ENCODE peak calls at places on chromosome 15, in ten cellular contexts. P, E, R, D, X, I, T, N, G and Q are unnamed samples.

GRCh38 chr15:52679232-52680040 is at the start of gene ATOSA:
- DNase-seq in P (peak; percentile 97), E (peak; percentile 93), R (peak; percentile 90), D (peak; percentile 95), X (peak; percentile 71), I (peak; percentile 90), T (peak; percentile 82), N (peak; percentile 88), G (peak; percentile 90), Q (peak; percentile 79)

GRCh38 chr15:83565553-83566159 is 88.3 kb upstream of the ADAMTSL3 start:
- DNase-seq in P (no peak), E (no peak), R (peak; percentile 30), D (peak; percentile 87), X (no peak), I (no peak), T (peak; percentile 23), N (no peak), G (peak; percentile 21), Q (no peak)

GRCh38 chr15:79035111-79035601 is 55.4 kb downstream of the RASGRF1 start:
- DNase-seq in P (no peak), E (no peak), R (no peak), D (peak; percentile 71), X (no peak), I (no peak), T (peak; percentile 42), N (no peak), G (no peak), Q (no peak)

GRCh38 chr15:40047413-40048154 is 8.6 kb upstream of the SRP14 start:
- DNase-seq in P (peak; percentile 82), E (peak; percentile 69), R (no peak), D (no peak), X (no peak), I (peak; percentile 53), T (peak; percentile 83), N (peak; percentile 32), G (peak; percentile 70), Q (no peak)

GRCh38 chr15:79283252-79284048 is 928 bp downstream of the ANKRD34C start:
- DNase-seq in P (no peak), E (peak; percentile 45), R (no peak), D (peak; percentile 89), X (no peak), I (peak; percentile 14), T (peak; percentile 5), N (no peak), G (peak; percentile 34), Q (no peak)

GRCh38 chr15:92091155-92091734 is 237.7 kb downstream of the SLCO3A1 start:
- DNase-seq in P (peak; percentile 65), E (no peak), R (peak; percentile 18), D (peak; percentile 94), X (no peak), I (no peak), T (peak; percentile 39), N (no peak), G (peak; percentile 25), Q (no peak)

GRCh38 chr15:86555114-86555513 is 475.4 kb downstream of the AGBL1 start:
- DNase-seq in P (no peak), E (no peak), R (no peak), D (no peak), X (no peak), I (no peak), T (no peak), N (no peak), G (no peak), Q (no peak)

GRCh38 chr15:60798821-60799220 is 319.9 kb upstream of the ICE2 start:
- DNase-seq in P (no peak), E (no peak), R (no peak), D (no peak), X (no peak), I (no peak), T (peak; percentile 54), N (no peak), G (no peak), Q (no peak)

GRCh38 chr15:60781211-60781713 is 302.3 kb upstream of the ICE2 start:
- DNase-seq in P (no peak), E (peak; percentile 33), R (no peak), D (peak; percentile 37), X (no peak), I (no peak), T (no peak), N (no peak), G (no peak), Q (no peak)

GRCh38 chr15:34038023-34038403 is 991 bp downstream of the AVEN start:
- DNase-seq in P (no peak), E (no peak), R (peak; percentile 11), D (no peak), X (no peak), I (no peak), T (no peak), N (no peak), G (peak; percentile 46), Q (no peak)

GRCh38 chr15:92770641-92771040 is 115.1 kb upstream of the FAM174B start:
- DNase-seq in P (no peak), E (no peak), R (no peak), D (no peak), X (no peak), I (no peak), T (no peak), N (no peak), G (no peak), Q (no peak)

GRCh38 chr15:38696120-38696727 is 131.6 kb upstream of the RASGRP1 start:
- DNase-seq in P (peak; percentile 83), E (no peak), R (no peak), D (no peak), X (no peak), I (peak; percentile 63), T (no peak), N (peak; percentile 52), G (no peak), Q (no peak)

GRCh38 chr15:33581032-33581431 is 270.3 kb downstream of the RYR3 start:
- DNase-seq in P (no peak), E (no peak), R (no peak), D (no peak), X (no peak), I (no peak), T (peak; percentile 94), N (no peak), G (no peak), Q (no peak)

GRCh38 chr15:49190586-49190985 is 20.5 kb downstream of the GALK2 start:
- DNase-seq in P (no peak), E (no peak), R (no peak), D (no peak), X (no peak), I (no peak), T (no peak), N (no peak), G (no peak), Q (no peak)

GRCh38 chr15:72599855-72600464 is 54.5 kb upstream of the GOLGA6B start:
- DNase-seq in P (peak; percentile 50), E (no peak), R (peak; percentile 48), D (peak; percentile 67), X (no peak), I (peak; percentile 30), T (peak; percentile 25), N (no peak), G (peak; percentile 56), Q (no peak)

GRCh38 chr15:28094732-28095521 is 4.2 kb downstream of the OCA2 start:
- DNase-seq in P (peak; percentile 86), E (no peak), R (no peak), D (peak; percentile 63), X (no peak), I (peak; percentile 49), T (no peak), N (peak; percentile 22), G (no peak), Q (no peak)

GRCh38 chr15:66692808-66693596 is 9.0 kb upstream of the SMAD6 start:
- DNase-seq in P (no peak), E (no peak), R (no peak), D (no peak), X (no peak), I (no peak), T (peak; percentile 40), N (no peak), G (no peak), Q (no peak)

GRCh38 chr15:25169318-25169717 is 214.5 kb downstream of the SNRPN start:
- DNase-seq in P (peak; percentile 40), E (peak; percentile 8), R (no peak), D (no peak), X (no peak), I (no peak), T (no peak), N (no peak), G (no peak), Q (no peak)

GRCh38 chr15:69883306-69883705 is 214.4 kb downstream of the TLE3 start:
- DNase-seq in P (no peak), E (no peak), R (no peak), D (no peak), X (no peak), I (no peak), T (no peak), N (no peak), G (no peak), Q (no peak)
- H3K4me1 ChIP-seq in P (peaks cover 2% of the 10 kb centered on the region), E (no peaks in the 10 kb centered on the region), R (no peaks in the 10 kb centered on the region), D (no peaks in the 10 kb centered on the region), X (no peaks in the 10 kb centered on the region), I (no peaks in the 10 kb centered on the region), T (no peaks in the 10 kb centered on the region), N (no peaks in the 10 kb centered on the region), G (no peaks in the 10 kb centered on the region), Q (no peaks in the 10 kb centered on the region)

DNA sequence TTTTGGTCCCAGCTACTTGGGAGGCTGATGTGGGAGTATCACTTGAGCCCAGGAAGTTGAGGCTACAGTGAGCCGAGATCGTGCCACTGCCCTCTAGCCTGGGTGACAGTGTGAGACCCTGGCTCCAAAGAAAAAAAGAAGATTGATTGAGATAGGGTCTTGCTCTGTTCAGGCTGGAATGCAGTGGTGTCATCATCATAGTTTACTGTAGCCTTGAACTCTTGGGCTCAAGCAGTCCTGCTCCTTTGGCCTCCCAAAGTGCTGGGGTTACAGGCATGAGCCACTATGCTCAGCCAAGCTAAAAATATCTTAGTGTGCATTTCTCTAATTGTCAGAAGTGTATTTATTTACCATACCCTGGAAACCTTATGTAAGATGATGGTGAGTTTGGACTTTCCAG is 43.9 kb downstream of the IGF1R start:
- DNase-seq in P (no peak), E (no peak), R (no peak), D (no peak), X (no peak), I (no peak), T (no peak), N (no peak), G (no peak), Q (no peak)
- H3K4me1 ChIP-seq in P (no peaks in the 10 kb centered on the region), E (peaks cover 15% of the 10 kb centered on the region), R (no peaks in the 10 kb centered on the region), D (peaks cover 95% of the 10 kb centered on the region), X (peaks cover 10% of the 10 kb centered on the region), I (peaks cover 34% of the 10 kb centered on the region), T (no peaks in the 10 kb centered on the region), N (peaks cover 16% of the 10 kb centered on the region), G (no peaks in the 10 kb centered on the region), Q (peaks cover 17% of the 10 kb centered on the region)

DNA sequence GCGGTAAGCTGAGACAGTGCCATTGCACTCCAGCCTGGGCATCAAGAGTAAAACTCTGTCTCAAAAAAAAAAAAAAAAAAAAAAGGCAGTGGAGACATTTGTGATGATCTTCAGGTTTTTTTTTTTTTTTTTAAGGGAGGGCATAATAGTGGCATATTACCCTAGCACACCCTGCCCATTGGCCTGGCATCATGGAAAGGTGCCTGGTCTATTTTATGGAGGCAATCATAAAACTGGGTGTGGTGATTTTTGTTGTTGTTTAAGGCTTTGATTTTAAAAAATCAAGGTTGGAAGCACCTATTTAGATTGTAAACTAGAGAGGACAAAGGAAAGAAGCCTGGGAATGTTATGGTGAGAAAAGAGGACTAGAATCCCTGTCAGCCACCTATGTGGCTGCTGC is 6.0 kb downstream of the IQGAP1 start:
- DNase-seq in P (no peak), E (no peak), R (no peak), D (no peak), X (no peak), I (no peak), T (no peak), N (no peak), G (no peak), Q (no peak)
- H3K4me1 ChIP-seq in P (peaks cover 9% of the 10 kb centered on the region), E (peaks cover 37% of the 10 kb centered on the region), R (no peaks in the 10 kb centered on the region), D (peaks cover 70% of the 10 kb centered on the region), X (peaks cover 36% of the 10 kb centered on the region), I (peaks cover 54% of the 10 kb centered on the region), T (peaks cover 14% of the 10 kb centered on the region), N (peaks cover 53% of the 10 kb centered on the region), G (peaks cover 31% of the 10 kb centered on the region), Q (peaks cover 83% of the 10 kb centered on the region)

GRCh38 chr15:31439328-31439727 is 112.7 kb downstream of the KLF13 start:
- DNase-seq in P (peak; percentile 78), E (no peak), R (no peak), D (peak; percentile 66), X (no peak), I (no peak), T (no peak), N (no peak), G (no peak), Q (no peak)
- H3K4me1 ChIP-seq in P (peaks cover 36% of the 10 kb centered on the region), E (peaks cover 25% of the 10 kb centered on the region), R (no peaks in the 10 kb centered on the region), D (peaks cover 10% of the 10 kb centered on the region), X (peaks cover 31% of the 10 kb centered on the region), I (peaks cover 68% of the 10 kb centered on the region), T (peaks cover 40% of the 10 kb centered on the region), N (peaks cover 67% of the 10 kb centered on the region), G (peaks cover 24% of the 10 kb centered on the region), Q (peaks cover 43% of the 10 kb centered on the region)